ENCODE peak calls at places on chromosomes 5 and 9, in five cellular contexts. Y is stimulated activated CD4-positive, alpha-beta T cell treated with anti-CD3 and anti-CD28 coated beads, Interleukin-15, amount 100 ng/mL, for 1 hour; K is lower lobe of right lung; F is NCI-H1436 treated with DMSO at 0.1 percent for 48 hours; C is activated CD4-positive, CD25-positive, alpha-beta regulatory T cell. V is an unnamed sample.

GRCh38 chr9:111078391-111079038 is 40.2 kb upstream of the LPAR1 start:
- DNase-seq in Y (no peak), K (no peak), F (no peak), C (no peak), V (no peak)

GRCh38 chr9:4293293-4293931 is 6.5 kb downstream of the GLIS3 start:
- DNase-seq in Y (no peak), K (no peak), F (no peak), C (no peak), V (no peak)

GRCh38 chr5:142507528-142507927 is 178.4 kb downstream of the FGF1 start:
- DNase-seq in Y (no peak), K (no peak), F (no peak), C (no peak), V (no peak)

GRCh38 chr9:76107487-76107886 is 217.0 kb downstream of the PCSK5 start:
- DNase-seq in Y (no peak), K (no peak), F (no peak), C (no peak), V (no peak)

GRCh38 chr9:109493648-109494047 is 4.5 kb downstream of the PTPN3 start:
- DNase-seq in Y (no peak), K (no peak), F (no peak), C (no peak), V (no peak)

GRCh38 chr5:134975078-134975715 is 7.5 kb downstream of the CATSPER3 start:
- DNase-seq in Y (no peak), K (no peak), F (no peak), C (no peak), V (no peak)

GRCh38 chr9:112169368-112169767 is 5.7 kb downstream of the SUSD1 start:
- DNase-seq in Y (no peak), K (no peak), F (no peak), C (no peak), V (no peak)

GRCh38 chr9:104293877-104294276 is 199.8 kb downstream of the SMC2 start:
- DNase-seq in Y (no peak), K (no peak), F (no peak), C (no peak), V (no peak)

GRCh38 chr5:169914766-169915165 is 65.5 kb downstream of the INSYN2B start:
- DNase-seq in Y (no peak), K (no peak), F (no peak), C (no peak), V (no peak)